ENCODE peak calls at places on chromosomes 1 and 21, in four cellular contexts. M is GM12878, F is HepG2, L is K562. I is an unnamed sample.

GRCh38 chr1:155022927-155023236 is 10.7 kb downstream of the DCST2 start:
- DNase-seq in F (no peak), M (no peak), L (peak; percentile 42), I (no peak)

GRCh38 chr1:19577001-19577400 is 67.1 kb upstream of the NBL1 start:
- DNase-seq in M (no peak), L (no peak), F (no peak), I (no peak)

GRCh38 chr1:214966366-214966765 is 116.2 kb upstream of the KCNK2 start:
- DNase-seq in M (no peak), L (no peak), F (no peak), I (no peak)

GRCh38 chr1:230158422-230159291 is 91.6 kb downstream of the GALNT2 start:
- DNase-seq in F (peak; percentile 98), L (no peak), M (no peak), I (no peak)

GRCh38 chr1:21261551-21262281 is 28.5 kb downstream of the ECE1 start:
- DNase-seq in M (no peak), F (no peak), L (peak; percentile 88), I (no peak)

GRCh38 chr1:12620142-12620865 is 2.3 kb upstream of the DHRS3 start:
- DNase-seq in M (no peak), L (peak; percentile 28), F (no peak), I (no peak)

GRCh38 chr1:59026472-59026948 is 242.7 kb upstream of the JUN start:
- DNase-seq in M (no peak), L (no peak), F (no peak), I (no peak)

GRCh38 chr1:107762751-107763390 is 202.1 kb downstream of the VAV3 start:
- DNase-seq in M (no peak), L (no peak), F (no peak), I (no peak)

GRCh38 chr1:236509647-236510401 is 14.0 kb upstream of the LGALS8 start:
- DNase-seq in M (no peak), F (no peak), L (peak; percentile 78), I (no peak)

GRCh38 chr1:100476736-100477135 is 61.2 kb upstream of the GPR88 start:
- DNase-seq in L (no peak), M (no peak), F (no peak), I (no peak)

GRCh38 chr21:42618713-42619112 is 34.7 kb upstream of the PDE9A start:
- DNase-seq in F (no peak), L (peak; percentile 18), M (no peak), I (no peak)

GRCh38 chr21:42025392-42026071 is 15.4 kb upstream of the ZBTB21 start:
- DNase-seq in L (no peak), F (no peak), M (no peak), I (no peak)

GRCh38 chr1:64050601-64051000 is 152.8 kb upstream of the UBE2U start:
- DNase-seq in M (no peak), F (no peak), L (no peak), I (no peak)

GRCh38 chr1:174158767-174159252 is 510 bp upstream of the RABGAP1L start:
- DNase-seq in F (no peak), M (no peak), L (no peak), I (no peak)

GRCh38 chr1:92486251-92487077 is at the start of gene GFI1:
- DNase-seq in L (no peak), M (no peak), F (peak; percentile 49), I (peak; percentile 79)

GRCh38 chr1:35930593-35931423 is at the start of gene AGO3:
- DNase-seq in M (peak; percentile 60), F (peak; percentile 77), L (peak; percentile 91), I (peak; percentile 84)

GRCh38 chr1:241607497-241607896 is 32.7 kb downstream of the CHML start:
- DNase-seq in M (no peak), F (no peak), L (no peak), I (no peak)

GRCh38 chr21:44301961-44302406 is 2.1 kb downstream of the PFKL start:
- DNase-seq in F (peak; percentile 16), L (no peak), M (no peak), I (no peak)

GRCh38 chr1:225424562-225425210 is 3.2 kb downstream of the LBR start:
- DNase-seq in M (no peak), L (no peak), F (no peak), I (no peak)

GRCh38 chr1:95381980-95382379 is 148.0 kb downstream of the RWDD3 start:
- DNase-seq in M (no peak), F (no peak), L (no peak), I (no peak)

GRCh38 chr1:22831729-22832413 is 121.2 kb downstream of the EPHB2 start:
- DNase-seq in M (no peak), L (no peak), F (peak; percentile 5), I (no peak)

GRCh38 chr21:29360799-29361765 is 62.4 kb downstream of the BACH1 start:
- DNase-seq in L (no peak), F (no peak), M (no peak), I (no peak)

GRCh38 chr1:81702903-81703302 is 97.8 kb upstream of the ADGRL2 start:
- DNase-seq in F (no peak), L (no peak), M (no peak), I (no peak)

GRCh38 chr21:40841524-40842196 is 5.3 kb downstream of the DSCAM start:
- DNase-seq in M (no peak), F (peak; percentile 6), L (peak; percentile 14), I (no peak)

GRCh38 chr1:110229348-110230001 is 19.4 kb downstream of the KCNC4 start:
- DNase-seq in L (no peak), M (no peak), F (no peak), I (no peak)

GRCh38 chr1:245717611-245718010 is 562.8 kb downstream of the KIF26B start:
- DNase-seq in L (no peak), M (no peak), F (no peak), I (no peak)

GRCh38 chr1:89804646-89805237 is 16.1 kb upstream of the LRRC8D start:
- DNase-seq in F (peak; percentile 74), M (peak; percentile 69), L (peak; percentile 91), I (peak; percentile 89)

GRCh38 chr1:90384152-90384650 is 332.9 kb downstream of the BARHL2 start:
- DNase-seq in F (no peak), M (no peak), L (no peak), I (no peak)

GRCh38 chr1:29688477-29689365 is 452.4 kb downstream of the PTPRU start:
- DNase-seq in L (peak; percentile 51), M (no peak), F (no peak), I (no peak)

GRCh38 chr1:202283379-202283844 is 58.3 kb downstream of the UBE2T start:
- DNase-seq in L (no peak), F (no peak), M (no peak), I (peak; percentile 31)

GRCh38 chr1:61605607-61606321 is 119.2 kb downstream of the TM2D1 start:
- DNase-seq in F (no peak), L (no peak), M (no peak), I (no peak)

GRCh38 chr1:196677781-196678509 is 26.1 kb downstream of the CFH start:
- DNase-seq in L (no peak), M (no peak), F (no peak), I (no peak)

GRCh38 chr1:231940721-231941120 is 314.1 kb downstream of the DISC1 start:
- DNase-seq in M (no peak), F (no peak), L (no peak), I (no peak)
- TF ChIP-seq FOXK2 in M (no peak), F (no peak), L (no peak), I (no peak)

DNA sequence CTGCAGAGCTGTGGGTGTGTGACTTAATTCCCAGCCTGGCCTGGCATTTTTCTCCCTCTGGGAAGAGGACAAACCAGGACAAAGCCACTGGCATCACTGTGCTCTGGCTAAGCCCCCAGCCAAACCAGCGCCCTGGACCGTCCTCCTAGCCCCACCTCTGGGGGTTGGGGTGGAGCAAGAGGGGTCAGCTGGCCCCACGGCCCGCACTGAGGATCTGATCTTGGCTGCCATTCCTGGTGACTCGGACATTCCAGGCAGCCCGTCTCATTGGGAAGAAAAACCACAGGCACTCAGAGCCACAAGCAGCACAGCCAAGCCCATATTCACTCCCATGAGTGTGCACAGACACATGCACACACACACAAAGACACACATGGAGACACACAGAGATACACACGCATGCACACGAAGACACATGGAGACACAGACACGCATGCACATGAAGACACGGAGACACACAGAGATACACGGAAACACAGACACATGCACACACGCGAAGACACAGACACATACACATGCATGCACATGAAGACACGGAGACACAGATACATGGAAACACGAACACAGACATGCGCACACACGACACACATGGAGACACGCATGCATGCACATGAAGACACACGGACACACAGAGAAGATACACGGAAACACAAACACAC is 2.3 kb upstream of the MXRA8 start:
- DNase-seq in F (peak; percentile 68), M (no peak), L (no peak), I (no peak)
- TF ChIP-seq FOXK2 in F (no peak), M (no peak), L (no peak), I (no peak)

GRCh38 chr21:16775056-16775455 is 737.8 kb upstream of the CXADR start:
- DNase-seq in M (no peak), L (no peak), F (no peak), I (no peak)
- TF ChIP-seq FOXK2 in M (no peak), L (no peak), F (no peak), I (no peak)

GRCh38 chr1:51158263-51158662 is 56.2 kb downstream of the C1orf185 start:
- DNase-seq in L (no peak), M (no peak), F (no peak), I (no peak)

GRCh38 chr1:51156752-51157151 is 54.7 kb downstream of the C1orf185 start:
- DNase-seq in F (no peak), L (no peak), M (no peak), I (no peak)

GRCh38 chr1:51154776-51155175 is 52.7 kb downstream of the C1orf185 start:
- DNase-seq in M (no peak), L (no peak), F (no peak), I (no peak)

GRCh38 chr1:51157411-51157810 is 55.4 kb downstream of the C1orf185 start:
- DNase-seq in L (no peak), M (no peak), F (no peak), I (no peak)
- TF ChIP-seq FOXK2 in L (no peak), M (no peak), F (no peak), I (no peak)

GRCh38 chr1:77671836-77672235 is 10.6 kb downstream of the ZZZ3 start:
- DNase-seq in L (no peak), F (no peak), M (no peak), I (no peak)
- TF ChIP-seq FOXK2 in L (no peak), F (no peak), M (no peak), I (no peak)

GRCh38 chr1:39981385-39981784 is 26.4 kb downstream of the MFSD2A start:
- DNase-seq in M (no peak), L (no peak), F (no peak), I (no peak)
- TF ChIP-seq FOXK2 in M (no peak), L (no peak), F (no peak), I (no peak)